ENCODE peak calls at places on chromosomes 12 and 14, in five cellular contexts. One of them, this sample, is unnamed.
A peak's percentile ranks its signal among the peaks of the same experiment; 100 is the strongest.

GRCh38 chr12:22160396-22161003 is 114.5 kb downstream of the CMAS start:
- DNase-seq in AG04450: no peak
- DNase-seq in left ventricle myocardium inferior: no peak
- DNase-seq in stomach: no peak
- DNase-seq in AG10803: no peak
- DNase-seq in this sample: no peak

GRCh38 chr12:62537544-62537943 is 70.9 kb downstream of the MON2 start:
- DNase-seq in stomach: peak; percentile 48
- DNase-seq in AG10803: peak; percentile 72
- DNase-seq in left ventricle myocardium inferior: no peak
- DNase-seq in AG04450: peak; percentile 20
- DNase-seq in this sample: no peak

GRCh38 chr12:124852329-124852831 is 11.3 kb downstream of the SCARB1 start:
- DNase-seq in stomach: no peak
- DNase-seq in AG04450: no peak
- DNase-seq in left ventricle myocardium inferior: peak; percentile 54
- DNase-seq in AG10803: peak; percentile 66
- DNase-seq in this sample: no peak

GRCh38 chr14:40240456-40240855 is 808.2 kb upstream of the FBXO33 start:
- DNase-seq in left ventricle myocardium inferior: no peak
- DNase-seq in AG04450: no peak
- DNase-seq in stomach: no peak
- DNase-seq in AG10803: no peak
- DNase-seq in this sample: no peak

GRCh38 chr14:22428681-22429315 is 160.2 kb downstream of the DAD1 start:
- DNase-seq in left ventricle myocardium inferior: no peak
- DNase-seq in AG04450: no peak
- DNase-seq in stomach: no peak
- DNase-seq in AG10803: peak; percentile 16
- DNase-seq in this sample: no peak

GRCh38 chr12:62698701-62699101 is 232.1 kb downstream of the MON2 start:
- DNase-seq in AG04450: no peak
- DNase-seq in stomach: no peak
- DNase-seq in AG10803: peak; percentile 72
- DNase-seq in left ventricle myocardium inferior: no peak
- DNase-seq in this sample: no peak

GRCh38 chr14:69346710-69347109 is 51.4 kb downstream of the ERH start:
- DNase-seq in left ventricle myocardium inferior: peak; percentile 29
- DNase-seq in stomach: peak; percentile 48
- DNase-seq in AG04450: no peak
- DNase-seq in AG10803: no peak
- DNase-seq in this sample: no peak

GRCh38 chr12:9721394-9722092 is 11.4 kb downstream of the CLECL1 start:
- DNase-seq in AG04450: no peak
- DNase-seq in left ventricle myocardium inferior: no peak
- DNase-seq in stomach: no peak
- DNase-seq in AG10803: peak; percentile 10
- DNase-seq in this sample: no peak

GRCh38 chr12:119393685-119394084 is 59.2 kb downstream of the CCDC60 start:
- DNase-seq in AG10803: no peak
- DNase-seq in left ventricle myocardium inferior: no peak
- DNase-seq in stomach: no peak
- DNase-seq in AG04450: no peak
- DNase-seq in this sample: no peak

GRCh38 chr12:109779382-109779781 is 53.8 kb downstream of the TRPV4 start:
- DNase-seq in AG10803: no peak
- DNase-seq in left ventricle myocardium inferior: no peak
- DNase-seq in AG04450: no peak
- DNase-seq in stomach: no peak
- DNase-seq in this sample: no peak

GRCh38 chr12:92421042-92421441 is 275.4 kb upstream of the BTG1 start:
- DNase-seq in left ventricle myocardium inferior: no peak
- DNase-seq in AG04450: no peak
- DNase-seq in stomach: no peak
- DNase-seq in AG10803: no peak
- DNase-seq in this sample: no peak

GRCh38 chr14:103361868-103362267 is 23.3 kb upstream of the MARK3 start:
- DNase-seq in AG04450: peak; percentile 85
- DNase-seq in stomach: no peak
- DNase-seq in left ventricle myocardium inferior: no peak
- DNase-seq in AG10803: peak; percentile 93
- DNase-seq in this sample: no peak

GRCh38 chr14:56004807-56005579 is 113.2 kb upstream of the PELI2 start:
- DNase-seq in stomach: peak; percentile 53
- DNase-seq in AG10803: peak; percentile 86
- DNase-seq in AG04450: peak; percentile 44
- DNase-seq in left ventricle myocardium inferior: no peak
- DNase-seq in this sample: no peak

GRCh38 chr14:67722293-67722692 is 20.6 kb downstream of the RDH12 start:
- DNase-seq in AG10803: peak; percentile 47
- DNase-seq in left ventricle myocardium inferior: peak; percentile 84
- DNase-seq in stomach: peak; percentile 69
- DNase-seq in AG04450: no peak
- DNase-seq in this sample: no peak

GRCh38 chr12:94636462-94637085 is 13.8 kb downstream of the TMCC3 start:
- DNase-seq in AG10803: no peak
- DNase-seq in stomach: no peak
- DNase-seq in left ventricle myocardium inferior: no peak
- DNase-seq in AG04450: no peak
- DNase-seq in this sample: no peak

GRCh38 chr12:52442600-52443061 is 8.5 kb upstream of the KRT75 start:
- DNase-seq in left ventricle myocardium inferior: no peak
- DNase-seq in stomach: no peak
- DNase-seq in AG10803: peak; percentile 87
- DNase-seq in AG04450: peak; percentile 20
- DNase-seq in this sample: no peak

GRCh38 chr12:129877383-129877782 is 26.4 kb downstream of the TMEM132D start:
- DNase-seq in left ventricle myocardium inferior: no peak
- DNase-seq in stomach: no peak
- DNase-seq in AG04450: no peak
- DNase-seq in AG10803: no peak
- DNase-seq in this sample: no peak

GRCh38 chr12:110993425-110993824 is 73.0 kb upstream of the MYL2 start:
- DNase-seq in AG04450: no peak
- DNase-seq in stomach: no peak
- DNase-seq in AG10803: no peak
- DNase-seq in left ventricle myocardium inferior: no peak
- DNase-seq in this sample: no peak

GRCh38 chr12:2805146-2805525 is 7.3 kb upstream of the ITFG2 start:
- DNase-seq in left ventricle myocardium inferior: no peak
- DNase-seq in AG10803: peak; percentile 59
- DNase-seq in stomach: no peak
- DNase-seq in AG04450: no peak
- DNase-seq in this sample: no peak

GRCh38 chr14:94665121-94665520 is 52.9 kb downstream of the SERPINA3 start:
- DNase-seq in left ventricle myocardium inferior: no peak
- DNase-seq in AG10803: peak; percentile 90
- DNase-seq in AG04450: peak; percentile 41
- DNase-seq in stomach: no peak
- DNase-seq in this sample: no peak

GRCh38 chr12:22858849-22859569 is 234.0 kb downstream of the ETNK1 start:
- DNase-seq in stomach: no peak
- DNase-seq in AG04450: no peak
- DNase-seq in AG10803: peak; percentile 36
- DNase-seq in left ventricle myocardium inferior: no peak
- DNase-seq in this sample: no peak

GRCh38 chr14:91415794-91416743 is 1.6 kb downstream of the CCDC88C start:
- DNase-seq in AG04450: no peak
- DNase-seq in left ventricle myocardium inferior: no peak
- DNase-seq in AG10803: no peak
- DNase-seq in stomach: peak; percentile 52
- DNase-seq in this sample: no peak

GRCh38 chr12:68406134-68406576 is 74.0 kb upstream of the MDM1 start:
- DNase-seq in left ventricle myocardium inferior: peak; percentile 94
- DNase-seq in AG04450: peak; percentile 65
- DNase-seq in stomach: peak; percentile 88
- DNase-seq in AG10803: peak; percentile 96
- DNase-seq in this sample: no peak

GRCh38 chr14:100770605-100771120 is 44.0 kb downstream of the DLK1 start:
- DNase-seq in AG10803: no peak
- DNase-seq in stomach: no peak
- DNase-seq in AG04450: no peak
- DNase-seq in left ventricle myocardium inferior: no peak
- DNase-seq in this sample: peak; percentile 73

GRCh38 chr12:26028953-26029740 is 70.7 kb downstream of the RASSF8 start:
- DNase-seq in left ventricle myocardium inferior: no peak
- DNase-seq in AG10803: peak; percentile 64
- DNase-seq in stomach: no peak
- DNase-seq in AG04450: peak; percentile 26
- DNase-seq in this sample: no peak

GRCh38 chr12:93139028-93139665 is 210.1 kb upstream of the EEA1 start:
- DNase-seq in left ventricle myocardium inferior: no peak
- DNase-seq in AG04450: no peak
- DNase-seq in stomach: no peak
- DNase-seq in AG10803: no peak
- DNase-seq in this sample: no peak

GRCh38 chr12:75488553-75488952 is 8.0 kb downstream of the GLIPR1 start:
- DNase-seq in AG04450: no peak
- DNase-seq in AG10803: peak; percentile 55
- DNase-seq in stomach: no peak
- DNase-seq in left ventricle myocardium inferior: no peak
- DNase-seq in this sample: no peak

GRCh38 chr14:37048666-37049071 is 123.7 kb downstream of the SLC25A21 start:
- DNase-seq in AG10803: no peak
- DNase-seq in left ventricle myocardium inferior: no peak
- DNase-seq in AG04450: no peak
- DNase-seq in stomach: no peak
- DNase-seq in this sample: no peak

GRCh38 chr14:94161087-94161486 is 13.0 kb upstream of the PPP4R4 start:
- DNase-seq in stomach: no peak
- DNase-seq in AG10803: no peak
- DNase-seq in AG04450: no peak
- DNase-seq in left ventricle myocardium inferior: no peak
- DNase-seq in this sample: no peak

GRCh38 chr12:53200458-53201169 is 6.4 kb downstream of the ITGB7 start:
- DNase-seq in AG04450: no peak
- DNase-seq in stomach: no peak
- DNase-seq in left ventricle myocardium inferior: no peak
- DNase-seq in AG10803: no peak
- DNase-seq in this sample: no peak

GRCh38 chr12:67456281-67456918 is 187.2 kb downstream of the CAND1 start:
- DNase-seq in left ventricle myocardium inferior: no peak
- DNase-seq in AG04450: peak; percentile 80
- DNase-seq in AG10803: peak; percentile 93
- DNase-seq in stomach: no peak
- DNase-seq in this sample: no peak

DNA sequence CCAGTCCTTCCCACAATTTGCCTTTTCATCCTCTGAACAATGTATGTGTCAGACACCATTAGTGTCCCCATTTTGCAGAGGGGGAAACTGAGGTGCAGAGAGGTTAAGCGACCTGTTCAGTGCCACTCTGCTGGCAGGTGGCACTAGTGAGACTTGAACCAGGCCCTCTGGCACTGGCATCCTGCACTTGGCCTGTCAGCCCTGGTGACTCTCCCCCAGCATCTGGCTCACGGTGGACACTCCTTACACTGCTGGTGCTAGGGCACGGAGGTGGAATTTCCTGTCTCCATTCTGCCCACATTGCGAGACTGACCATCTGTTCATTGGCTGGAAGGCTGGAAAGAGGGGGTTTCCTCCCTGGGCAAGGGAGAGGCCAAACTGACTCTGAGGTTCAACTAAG is 48.7 kb downstream of the CCNK start:
- DNase-seq in left ventricle myocardium inferior: no peak
- DNase-seq in AG10803: peak; percentile 62
- DNase-seq in AG04450: no peak
- DNase-seq in stomach: no peak
- DNase-seq in this sample: no peak
- TF ChIP-seq CTCF in left ventricle myocardium inferior: no peak
- TF ChIP-seq CTCF in AG10803: peak; percentile 19
- TF ChIP-seq CTCF in AG04450: no peak
- TF ChIP-seq CTCF in stomach: no peak
- TF ChIP-seq CTCF in this sample: peak; percentile 34

GRCh38 chr12:12503384-12504078 is 59.1 kb downstream of the DUSP16 start:
- DNase-seq in left ventricle myocardium inferior: no peak
- DNase-seq in AG10803: no peak
- DNase-seq in stomach: no peak
- DNase-seq in AG04450: no peak
- DNase-seq in this sample: no peak
- TF ChIP-seq CTCF in left ventricle myocardium inferior: no peak
- TF ChIP-seq CTCF in AG10803: no peak
- TF ChIP-seq CTCF in stomach: no peak
- TF ChIP-seq CTCF in AG04450: no peak
- TF ChIP-seq CTCF in this sample: no peak

GRCh38 chr12:6868211-6869048 is 1.1 kb downstream of the TPI1 start:
- DNase-seq in stomach: no peak
- DNase-seq in AG04450: no peak
- DNase-seq in AG10803: no peak
- DNase-seq in left ventricle myocardium inferior: no peak
- DNase-seq in this sample: no peak

GRCh38 chr12:6869049-6870021 is 2.0 kb downstream of the TPI1 start:
- DNase-seq in left ventricle myocardium inferior: peak; percentile 69
- DNase-seq in AG04450: peak; percentile 48
- DNase-seq in stomach: peak; percentile 91
- DNase-seq in AG10803: peak; percentile 64
- DNase-seq in this sample: peak; percentile 37

GRCh38 chr12:6872073-6873048 is 742 bp downstream of the SPSB2 start:
- DNase-seq in stomach: peak; percentile 88
- DNase-seq in AG04450: no peak
- DNase-seq in AG10803: peak; percentile 59
- DNase-seq in left ventricle myocardium inferior: peak; percentile 83
- DNase-seq in this sample: peak; percentile 92

GRCh38 chr12:6871052-6871957 is 1.8 kb downstream of the SPSB2 start:
- DNase-seq in stomach: peak; percentile 45
- DNase-seq in AG04450: no peak
- DNase-seq in AG10803: peak; percentile 24
- DNase-seq in left ventricle myocardium inferior: no peak
- DNase-seq in this sample: peak; percentile 68

GRCh38 chr12:6873094-6874006 is at the start of gene SPSB2:
- DNase-seq in AG10803: peak; percentile 91
- DNase-seq in stomach: peak; percentile 99
- DNase-seq in left ventricle myocardium inferior: peak; percentile 98
- DNase-seq in AG04450: peak; percentile 79
- DNase-seq in this sample: peak; percentile 100
- TF ChIP-seq CTCF in AG10803: no peak
- TF ChIP-seq CTCF in stomach: no peak
- TF ChIP-seq CTCF in left ventricle myocardium inferior: no peak
- TF ChIP-seq CTCF in AG04450: no peak
- TF ChIP-seq CTCF in this sample: no peak

GRCh38 chr12:47742253-47742825 is 16.3 kb downstream of the RAPGEF3 start:
- DNase-seq in AG04450: no peak
- DNase-seq in stomach: peak; percentile 70
- DNase-seq in AG10803: no peak
- DNase-seq in left ventricle myocardium inferior: peak; percentile 51
- DNase-seq in this sample: no peak

GRCh38 chr12:47745485-47746041 is 13.1 kb downstream of the RAPGEF3 start:
- DNase-seq in AG04450: no peak
- DNase-seq in stomach: no peak
- DNase-seq in left ventricle myocardium inferior: peak; percentile 34
- DNase-seq in AG10803: no peak
- DNase-seq in this sample: no peak

GRCh38 chr12:47743311-47743860 is 15.3 kb downstream of the RAPGEF3 start:
- DNase-seq in AG04450: no peak
- DNase-seq in stomach: no peak
- DNase-seq in AG10803: no peak
- DNase-seq in left ventricle myocardium inferior: no peak
- DNase-seq in this sample: no peak

GRCh38 chr12:47744778-47745436 is 13.8 kb downstream of the RAPGEF3 start:
- DNase-seq in AG10803: no peak
- DNase-seq in left ventricle myocardium inferior: no peak
- DNase-seq in AG04450: no peak
- DNase-seq in stomach: no peak
- DNase-seq in this sample: no peak

GRCh38 chr12:47744005-47744651 is 14.6 kb downstream of the RAPGEF3 start:
- DNase-seq in left ventricle myocardium inferior: no peak
- DNase-seq in AG04450: no peak
- DNase-seq in stomach: peak; percentile 83
- DNase-seq in AG10803: no peak
- DNase-seq in this sample: no peak
- TF ChIP-seq CTCF in left ventricle myocardium inferior: peak; percentile 49
- TF ChIP-seq CTCF in AG04450: peak; percentile 21
- TF ChIP-seq CTCF in stomach: peak; percentile 50
- TF ChIP-seq CTCF in AG10803: peak; percentile 15
- TF ChIP-seq CTCF in this sample: peak; percentile 67